ENCODE peak calls at places on chromosomes 7 and 10, in five cellular contexts. One of them, this sample, is unnamed.
A peak's percentile ranks its signal among the peaks of the same experiment; 100 is the strongest.

GRCh38 chr10:98154076-98154475 is 19.6 kb downstream of the R3HCC1L start:
- DNase-seq in GM12878: no peak
- DNase-seq in HCT116: no peak
- DNase-seq in lung: no peak
- DNase-seq in GM23248: peak; percentile 50
- DNase-seq in this sample: no peak

GRCh38 chr10:30098624-30099023 is 39.2 kb upstream of the JCAD start:
- DNase-seq in GM12878: no peak
- DNase-seq in HCT116: no peak
- DNase-seq in lung: no peak
- DNase-seq in GM23248: peak; percentile 93
- DNase-seq in this sample: no peak

GRCh38 chr10:113746188-113746950 is 5.1 kb upstream of the PLEKHS1 start:
- DNase-seq in GM12878: no peak
- DNase-seq in HCT116: no peak
- DNase-seq in lung: no peak
- DNase-seq in GM23248: peak; percentile 21
- DNase-seq in this sample: no peak

GRCh38 chr10:123146892-123147634 is 873 bp upstream of the HMX2 start:
- DNase-seq in GM12878: no peak
- DNase-seq in HCT116: no peak
- DNase-seq in lung: no peak
- DNase-seq in GM23248: no peak
- DNase-seq in this sample: no peak

GRCh38 chr7:25059576-25059975 is 65.5 kb downstream of the CYCS start:
- DNase-seq in GM12878: no peak
- DNase-seq in HCT116: no peak
- DNase-seq in lung: no peak
- DNase-seq in GM23248: no peak
- DNase-seq in this sample: no peak

GRCh38 chr7:7967909-7968543 is 570 bp upstream of the GLCCI1 start:
- DNase-seq in GM12878: no peak
- DNase-seq in HCT116: no peak
- DNase-seq in lung: no peak
- DNase-seq in GM23248: peak; percentile 38
- DNase-seq in this sample: no peak

GRCh38 chr10:110326351-110327032 is 21.8 kb upstream of the SMNDC1 start:
- DNase-seq in GM12878: peak; percentile 51
- DNase-seq in HCT116: peak; percentile 24
- DNase-seq in lung: no peak
- DNase-seq in GM23248: peak; percentile 80
- DNase-seq in this sample: no peak

GRCh38 chr7:151759591-151760042 is 117.3 kb downstream of the PRKAG2 start:
- DNase-seq in GM12878: no peak
- DNase-seq in HCT116: peak; percentile 57
- DNase-seq in lung: peak; percentile 64
- DNase-seq in GM23248: peak; percentile 75
- DNase-seq in this sample: no peak

GRCh38 chr7:6121141-6121540 is 90.0 kb downstream of the ANKRD61 start:
- DNase-seq in GM12878: no peak
- DNase-seq in HCT116: no peak
- DNase-seq in lung: no peak
- DNase-seq in GM23248: peak; percentile 41
- DNase-seq in this sample: no peak

GRCh38 chr7:108770981-108771728 is 201.5 kb downstream of the DNAJB9 start:
- DNase-seq in GM12878: no peak
- DNase-seq in HCT116: no peak
- DNase-seq in lung: no peak
- DNase-seq in GM23248: no peak
- DNase-seq in this sample: no peak

GRCh38 chr7:23514755-23515154 is 17.0 kb downstream of the TRA2A start:
- DNase-seq in GM12878: no peak
- DNase-seq in HCT116: no peak
- DNase-seq in lung: no peak
- DNase-seq in GM23248: no peak
- DNase-seq in this sample: no peak

GRCh38 chr7:131583430-131583829 is 27.0 kb upstream of the PODXL start:
- DNase-seq in GM12878: no peak
- DNase-seq in HCT116: no peak
- DNase-seq in lung: no peak
- DNase-seq in GM23248: no peak
- DNase-seq in this sample: no peak

GRCh38 chr7:131586259-131586658 is 29.8 kb upstream of the PODXL start:
- DNase-seq in GM12878: no peak
- DNase-seq in HCT116: no peak
- DNase-seq in lung: no peak
- DNase-seq in GM23248: no peak
- DNase-seq in this sample: no peak

GRCh38 chr7:131587315-131587923 is 31.0 kb upstream of the PODXL start:
- DNase-seq in GM12878: no peak
- DNase-seq in HCT116: no peak
- DNase-seq in lung: no peak
- DNase-seq in GM23248: no peak
- DNase-seq in this sample: no peak

GRCh38 chr7:131591674-131592328 is 35.4 kb upstream of the PODXL start:
- DNase-seq in GM12878: no peak
- DNase-seq in HCT116: no peak
- DNase-seq in lung: no peak
- DNase-seq in GM23248: no peak
- DNase-seq in this sample: no peak

DNA sequence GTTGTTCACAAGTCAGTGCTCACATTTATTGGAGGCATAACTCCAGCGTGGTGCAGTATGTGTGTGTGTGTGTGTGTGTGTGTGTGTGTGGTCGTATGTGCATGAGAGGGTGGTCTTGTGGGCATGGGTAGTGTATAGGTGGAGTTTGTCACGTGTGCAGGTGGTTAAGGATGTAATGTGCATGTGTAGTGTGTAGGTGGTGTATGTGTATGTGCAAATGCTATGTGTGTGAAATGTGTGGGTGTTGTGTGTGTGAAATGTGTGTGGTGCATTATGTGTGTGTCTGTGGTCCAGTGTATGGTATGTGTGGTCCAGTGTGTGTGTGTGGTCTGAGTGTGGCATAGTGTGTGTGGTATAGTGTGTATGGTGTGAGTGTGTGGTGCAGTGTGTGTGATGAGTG is 30.3 kb upstream of the PODXL start:
- DNase-seq in GM12878: no peak
- DNase-seq in HCT116: no peak
- DNase-seq in lung: no peak
- DNase-seq in GM23248: no peak
- DNase-seq in this sample: no peak
- H3K4me3 ChIP-seq in GM12878: no peak overlapping the region
- H3K4me3 ChIP-seq in HCT116: no peak overlapping the region
- H3K4me3 ChIP-seq in lung: no peak overlapping the region
- H3K4me3 ChIP-seq in GM23248: no peak overlapping the region
- H3K4me3 ChIP-seq in this sample: no peak overlapping the region

GRCh38 chr7:54782314-54782713 is 23.3 kb upstream of the SEC61G start:
- DNase-seq in GM12878: no peak
- DNase-seq in HCT116: no peak
- DNase-seq in lung: no peak
- DNase-seq in GM23248: no peak
- DNase-seq in this sample: no peak
- H3K9me3 ChIP-seq in GM12878: no peaks in the 10 kb centered on the region
- H3K9me3 ChIP-seq in HCT116: no peaks in the 10 kb centered on the region
- H3K9me3 ChIP-seq in lung: no peaks in the 10 kb centered on the region
- H3K9me3 ChIP-seq in GM23248: no peaks in the 10 kb centered on the region
- H3K9me3 ChIP-seq in this sample: no peaks in the 10 kb centered on the region

GRCh38 chr10:100735345-100736143 is 9.8 kb upstream of the PAX2 start:
- DNase-seq in GM12878: no peak
- DNase-seq in HCT116: no peak
- DNase-seq in lung: no peak
- DNase-seq in GM23248: no peak
- DNase-seq in this sample: no peak

GRCh38 chr10:100736809-100737358 is 8.5 kb upstream of the PAX2 start:
- DNase-seq in GM12878: no peak
- DNase-seq in HCT116: no peak
- DNase-seq in lung: no peak
- DNase-seq in GM23248: no peak
- DNase-seq in this sample: no peak

GRCh38 chr10:100735087-100735344 is 10.4 kb upstream of the PAX2 start:
- DNase-seq in GM12878: no peak
- DNase-seq in HCT116: no peak
- DNase-seq in lung: no peak
- DNase-seq in GM23248: no peak
- DNase-seq in this sample: no peak

GRCh38 chr10:100737359-100738054 is 7.9 kb upstream of the PAX2 start:
- DNase-seq in GM12878: no peak
- DNase-seq in HCT116: no peak
- DNase-seq in lung: no peak
- DNase-seq in GM23248: no peak
- DNase-seq in this sample: no peak

DNA sequence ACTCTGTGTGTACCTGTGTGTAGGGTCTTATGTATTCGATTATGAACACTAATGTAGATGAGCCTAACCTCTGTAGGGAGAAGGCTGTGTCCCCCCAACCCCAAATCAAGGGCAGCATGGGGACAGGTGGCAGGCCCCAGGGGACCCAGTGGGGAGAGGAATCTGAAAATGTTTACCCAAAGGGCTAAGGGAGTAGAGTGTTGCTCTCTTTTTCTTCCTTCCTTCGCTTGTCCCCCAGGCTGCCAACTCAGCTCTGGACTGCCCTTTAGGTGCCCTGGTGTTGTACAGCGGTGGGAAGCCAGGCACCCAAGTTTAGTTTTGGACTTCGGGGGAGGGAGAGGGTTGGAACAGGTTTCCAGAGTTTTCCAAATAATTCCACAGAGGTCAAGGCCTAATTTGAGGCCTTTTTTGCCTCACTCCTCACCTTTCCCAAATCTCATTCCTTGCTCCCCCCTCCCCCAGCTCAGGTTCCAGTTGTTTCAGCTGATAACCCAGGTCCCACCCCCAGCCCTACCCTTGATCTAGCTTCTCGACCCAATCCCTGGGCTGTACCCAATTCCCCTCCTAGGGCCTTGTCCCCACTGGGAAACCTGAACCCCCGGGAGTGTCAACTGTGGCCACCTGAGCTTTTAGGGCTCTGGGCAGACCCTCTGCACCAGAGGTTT is 9.1 kb upstream of the PAX2 start:
- DNase-seq in GM12878: no peak
- DNase-seq in HCT116: no peak
- DNase-seq in lung: no peak
- DNase-seq in GM23248: no peak
- DNase-seq in this sample: no peak
- H3K27me3 ChIP-seq in GM12878: peaks cover 23% of the 10 kb centered on the region
- H3K27me3 ChIP-seq in HCT116: no peaks in the 10 kb centered on the region
- H3K27me3 ChIP-seq in lung: peaks cover 14% of the 10 kb centered on the region
- H3K27me3 ChIP-seq in GM23248: peaks cover 98% of the 10 kb centered on the region
- H3K27me3 ChIP-seq in this sample: no peaks in the 10 kb centered on the region

DNA sequence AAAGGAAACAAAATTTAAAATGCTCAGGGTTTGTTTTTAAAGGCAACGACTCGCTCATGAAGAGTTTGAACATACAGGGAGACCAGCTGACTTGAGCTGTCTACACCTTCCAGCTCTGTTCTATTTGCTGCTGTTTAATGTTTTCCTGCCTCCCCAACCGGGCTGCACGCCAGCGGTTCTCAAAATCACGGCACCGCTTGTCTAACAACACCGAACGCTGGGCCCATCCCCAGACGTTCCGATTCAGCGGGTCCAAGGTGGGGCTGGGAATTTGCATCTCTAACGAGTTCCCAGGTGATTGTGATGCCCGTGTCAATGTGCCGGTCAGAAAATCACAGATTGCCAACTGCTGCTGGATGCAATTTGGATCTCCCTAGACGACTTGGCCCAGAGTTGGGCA is 28.3 kb downstream of the CELF2 start:
- DNase-seq in GM12878: no peak
- DNase-seq in HCT116: no peak
- DNase-seq in lung: no peak
- DNase-seq in GM23248: peak; percentile 21
- DNase-seq in this sample: no peak
- H3K4me3 ChIP-seq in GM12878: no peak overlapping the region
- H3K4me3 ChIP-seq in HCT116: no peak overlapping the region
- H3K4me3 ChIP-seq in lung: no peak overlapping the region
- H3K4me3 ChIP-seq in GM23248: peak overlapping the region; percentile 3
- H3K4me3 ChIP-seq in this sample: no peak overlapping the region

GRCh38 chr10:18571780-18572179 is 79.6 kb downstream of the NSUN6 start:
- DNase-seq in GM12878: no peak
- DNase-seq in HCT116: no peak
- DNase-seq in lung: no peak
- DNase-seq in GM23248: no peak
- DNase-seq in this sample: no peak
- H3K9me3 ChIP-seq in GM12878: no peaks in the 10 kb centered on the region
- H3K9me3 ChIP-seq in HCT116: peaks cover 22% of the 10 kb centered on the region
- H3K9me3 ChIP-seq in lung: peaks cover 2% of the 10 kb centered on the region
- H3K9me3 ChIP-seq in GM23248: no peaks in the 10 kb centered on the region
- H3K9me3 ChIP-seq in this sample: no peaks in the 10 kb centered on the region

GRCh38 chr10:99528256-99528866 is 4.4 kb upstream of the NKX2-3 start:
- DNase-seq in GM12878: no peak
- DNase-seq in HCT116: no peak
- DNase-seq in lung: no peak
- DNase-seq in GM23248: no peak
- DNase-seq in this sample: no peak

GRCh38 chr10:99526861-99527504 is 5.8 kb upstream of the NKX2-3 start:
- DNase-seq in GM12878: no peak
- DNase-seq in HCT116: no peak
- DNase-seq in lung: no peak
- DNase-seq in GM23248: no peak
- DNase-seq in this sample: no peak

GRCh38 chr10:99528867-99529285 is 3.9 kb upstream of the NKX2-3 start:
- DNase-seq in GM12878: no peak
- DNase-seq in HCT116: no peak
- DNase-seq in lung: no peak
- DNase-seq in GM23248: no peak
- DNase-seq in this sample: no peak

GRCh38 chr10:99525897-99526296 is 6.8 kb upstream of the NKX2-3 start:
- DNase-seq in GM12878: no peak
- DNase-seq in HCT116: no peak
- DNase-seq in lung: no peak
- DNase-seq in GM23248: no peak
- DNase-seq in this sample: no peak

GRCh38 chr10:99527526-99528255 is 5.1 kb upstream of the NKX2-3 start:
- DNase-seq in GM12878: no peak
- DNase-seq in HCT116: no peak
- DNase-seq in lung: no peak
- DNase-seq in GM23248: no peak
- DNase-seq in this sample: no peak
- H3K27me3 ChIP-seq in GM12878: peaks cover 6% of the 10 kb centered on the region
- H3K27me3 ChIP-seq in HCT116: peaks cover 9% of the 10 kb centered on the region
- H3K27me3 ChIP-seq in lung: peaks cover 34% of the 10 kb centered on the region
- H3K27me3 ChIP-seq in GM23248: peaks cover 96% of the 10 kb centered on the region
- H3K27me3 ChIP-seq in this sample: no peaks in the 10 kb centered on the region

DNA sequence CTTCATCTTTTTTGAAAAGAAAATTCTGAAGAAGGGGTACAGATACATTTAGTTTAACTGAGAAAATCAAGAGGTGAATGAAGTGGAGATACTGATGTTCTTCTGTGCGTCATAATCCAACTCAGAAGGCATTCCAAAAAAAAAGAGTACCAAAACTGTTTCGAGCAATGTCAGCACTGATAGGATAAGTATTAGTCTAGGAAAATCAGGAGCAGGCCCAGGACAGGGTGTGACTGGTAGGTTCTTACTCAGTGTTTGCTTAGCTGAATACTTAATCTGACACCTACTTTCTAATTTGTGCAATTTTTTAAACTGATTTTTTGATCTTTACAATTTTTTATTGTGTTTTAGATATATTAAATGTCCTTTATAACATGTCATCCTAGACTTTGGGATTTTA is 4.3 kb downstream of the BZW2 start:
- DNase-seq in GM12878: no peak
- DNase-seq in HCT116: no peak
- DNase-seq in lung: no peak
- DNase-seq in GM23248: no peak
- DNase-seq in this sample: no peak
- H3K4me3 ChIP-seq in GM12878: no peak overlapping the region
- H3K4me3 ChIP-seq in HCT116: no peak overlapping the region
- H3K4me3 ChIP-seq in lung: no peak overlapping the region
- H3K4me3 ChIP-seq in GM23248: no peak overlapping the region
- H3K4me3 ChIP-seq in this sample: no peak overlapping the region

This sample was measured in aorta.